ENCODE peak calls at places on chromosome 18, in eight cellular contexts. Q is sigmoid colon, K is HepG2, I is adrenal gland, C is ovary, X is H54, W is GM12891, A is A549. F is an unnamed sample.

GRCh38 chr18:67771271-67771670 is 254.8 kb upstream of the DSEL start:
- DNase-seq in C (no peak), W (no peak), I (no peak), A (no peak), X (no peak), K (no peak), Q (no peak), F (no peak)

GRCh38 chr18:79851489-79851888 is 53.8 kb downstream of the KCNG2 start:
- DNase-seq in W (no peak), A (no peak), K (no peak), Q (no peak), C (no peak), I (no peak), X (no peak), F (no peak)

GRCh38 chr18:59649575-59649974 is 47.6 kb downstream of the CCBE1 start:
- DNase-seq in C (no peak), I (no peak), W (no peak), K (no peak), Q (no peak), X (no peak), A (no peak), F (no peak)

GRCh38 chr18:63266888-63267790 is 52.4 kb downstream of the BCL2 start:
- DNase-seq in X (no peak), Q (no peak), A (no peak), K (no peak), I (no peak), W (no peak), C (no peak), F (no peak)

GRCh38 chr18:31217455-31217854 is 54.8 kb upstream of the DSC1 start:
- DNase-seq in C (no peak), Q (no peak), I (peak), X (no peak), K (no peak), W (no peak), A (no peak), F (no peak)

GRCh38 chr18:50011813-50012445 is 183.0 kb downstream of the MYO5B start:
- DNase-seq in I (no peak), C (no peak), X (no peak), W (no peak), K (peak), Q (no peak), A (no peak), F (no peak)

GRCh38 chr18:59643740-59644139 is 53.5 kb downstream of the CCBE1 start:
- DNase-seq in C (no peak), X (no peak), Q (no peak), A (no peak), I (no peak), W (no peak), K (no peak), F (no peak)

GRCh38 chr18:28961669-28962228 is 784.8 kb upstream of the CDH2 start:
- DNase-seq in K (peak), Q (no peak), W (peak), A (peak), I (no peak), X (no peak), C (no peak), F (no peak)

GRCh38 chr18:50080932-50081560 is 113.9 kb downstream of the MYO5B start:
- DNase-seq in Q (no peak), X (no peak), I (no peak), K (peak), A (no peak), C (no peak), W (no peak), F (no peak)

GRCh38 chr18:79531926-79532689 is 136.4 kb downstream of the NFATC1 start:
- DNase-seq in I (no peak), K (no peak), Q (peak), W (no peak), A (no peak), X (no peak), C (peak), F (no peak)

GRCh38 chr18:79737426-79737825 is 57.8 kb downstream of the CTDP1 start:
- DNase-seq in W (no peak), C (no peak), K (no peak), X (no peak), I (no peak), Q (peak), A (no peak), F (no peak)

GRCh38 chr18:39862341-39862740 is 2092.7 kb upstream of the PIK3C3 start:
- DNase-seq in Q (no peak), A (no peak), X (no peak), W (no peak), C (no peak), K (no peak), I (no peak), F (no peak)

GRCh38 chr18:6879508-6880195 is 150.1 kb downstream of the ARHGAP28 start:
- DNase-seq in K (no peak), I (no peak), A (no peak), Q (no peak), C (peak), W (no peak), X (no peak), F (no peak)

GRCh38 chr18:59063300-59063895 is 76.3 kb upstream of the SEC11C start:
- DNase-seq in A (no peak), K (no peak), X (no peak), I (no peak), W (no peak), Q (peak), C (no peak), F (peak)

GRCh38 chr18:69752737-69753380 is 194.8 kb downstream of the CD226 start:
- DNase-seq in K (peak), I (no peak), W (no peak), X (no peak), Q (no peak), C (no peak), A (no peak), F (no peak)

GRCh38 chr18:79588131-79588635 is 91.4 kb upstream of the CTDP1 start:
- DNase-seq in C (peak), A (no peak), I (no peak), X (no peak), W (no peak), Q (no peak), K (no peak), F (no peak)

GRCh38 chr18:32911660-32912284 is 138.9 kb upstream of the KLHL14 start:
- DNase-seq in X (no peak), A (no peak), I (no peak), C (no peak), W (no peak), Q (no peak), K (no peak), F (no peak)

GRCh38 chr18:22658318-22658717 is 240.6 kb upstream of the CTAGE1 start:
- DNase-seq in A (no peak), K (no peak), I (no peak), X (no peak), W (no peak), Q (no peak), C (no peak), F (no peak)

GRCh38 chr18:44830551-44830950 is 149.9 kb downstream of the SETBP1 start:
- DNase-seq in Q (no peak), I (no peak), K (no peak), C (no peak), A (no peak), X (no peak), W (no peak), F (no peak)

GRCh38 chr18:33146009-33146408 is 294.5 kb downstream of the CCDC178 start:
- DNase-seq in Q (no peak), I (no peak), A (no peak), W (no peak), C (no peak), X (no peak), K (no peak), F (no peak)

GRCh38 chr18:79945118-79946042 is 6.1 kb downstream of the SLC66A2 start:
- DNase-seq in Q (peak), C (no peak), X (no peak), I (no peak), W (no peak), K (no peak), A (no peak), F (no peak)

GRCh38 chr18:63868546-63868945 is 19.0 kb upstream of the SERPINB2 start:
- DNase-seq in C (no peak), K (no peak), W (no peak), I (no peak), X (no peak), A (no peak), Q (no peak), F (no peak)

GRCh38 chr18:46718501-46719341 is 38.1 kb downstream of the ST8SIA5 start:
- DNase-seq in X (peak), W (no peak), A (no peak), K (no peak), C (no peak), Q (no peak), I (no peak), F (no peak)

GRCh38 chr18:26051845-26052244 is 38.6 kb downstream of the SS18 start:
- DNase-seq in I (no peak), W (no peak), X (no peak), C (no peak), Q (no peak), K (no peak), A (no peak), F (no peak)

GRCh38 chr18:34694611-34695165 is 15.4 kb upstream of the DTNA start:
- DNase-seq in X (no peak), C (no peak), A (no peak), Q (no peak), I (no peak), W (no peak), K (no peak), F (no peak)

GRCh38 chr18:2916184-2916583 is 69.4 kb downstream of the EMILIN2 start:
- DNase-seq in K (no peak), W (no peak), I (no peak), X (no peak), Q (no peak), C (no peak), A (no peak), F (no peak)

GRCh38 chr18:57542801-57543427 is 43.6 kb downstream of the FECH start:
- DNase-seq in K (no peak), Q (no peak), W (no peak), C (no peak), I (no peak), X (no peak), A (no peak), F (no peak)

GRCh38 chr18:58937204-58937603 is 72.5 kb downstream of the ZNF532 start:
- DNase-seq in X (no peak), W (no peak), I (no peak), C (no peak), K (no peak), Q (no peak), A (no peak), F (no peak)

GRCh38 chr18:38801640-38802039 is 1236.0 kb upstream of the CELF4 start:
- DNase-seq in A (no peak), X (no peak), I (no peak), K (no peak), Q (no peak), W (no peak), C (no peak), F (no peak)

GRCh38 chr18:51251625-51252024 is 54.1 kb upstream of the MEX3C start:
- DNase-seq in C (no peak), A (no peak), W (peak), Q (no peak), X (no peak), K (no peak), I (no peak), F (no peak)

GRCh38 chr18:44946529-44947113 is 265.9 kb downstream of the SETBP1 start:
- DNase-seq in X (no peak), K (no peak), C (no peak), W (no peak), Q (no peak), A (no peak), I (no peak), F (no peak)

GRCh38 chr18:11520536-11520935 is 88.9 kb upstream of the SLC35G4 start:
- DNase-seq in W (no peak), I (no peak), C (no peak), K (no peak), X (no peak), Q (no peak), A (no peak), F (no peak)

GRCh38 chr18:74654637-74655036 is 57.0 kb downstream of the ZNF407 start:
- DNase-seq in A (no peak), W (no peak), Q (no peak), I (no peak), X (no peak), C (no peak), K (no peak), F (no peak)

GRCh38 chr18:3463052-3463451 is 13.1 kb downstream of the TGIF1 start:
- DNase-seq in C (no peak), X (no peak), W (no peak), Q (no peak), A (no peak), K (no peak), I (no peak), F (no peak)

GRCh38 chr18:67766930-67767329 is 250.4 kb upstream of the DSEL start:
- DNase-seq in K (no peak), C (no peak), Q (no peak), A (no peak), X (no peak), I (no peak), W (no peak), F (no peak)

GRCh38 chr18:21391074-21391673 is 149.1 kb downstream of the GREB1L start:
- DNase-seq in C (no peak), X (peak), I (no peak), A (peak), Q (no peak), K (no peak), W (no peak), F (no peak)

GRCh38 chr18:63567276-63567675 is 19.9 kb upstream of the SERPINB13 start:
- DNase-seq in Q (no peak), C (no peak), I (no peak), A (no peak), X (no peak), K (no peak), W (no peak), F (no peak)

GRCh38 chr18:8614875-8615274 is 5.6 kb downstream of the RAB12 start:
- DNase-seq in X (no peak), A (no peak), C (no peak), K (no peak), I (no peak), W (no peak), Q (no peak), F (no peak)
- TF ChIP-seq POLR2A in X (no peak), A (no peak), C (no peak), K (no peak), I (no peak), W (no peak), Q (no peak), F (no peak)

DNA sequence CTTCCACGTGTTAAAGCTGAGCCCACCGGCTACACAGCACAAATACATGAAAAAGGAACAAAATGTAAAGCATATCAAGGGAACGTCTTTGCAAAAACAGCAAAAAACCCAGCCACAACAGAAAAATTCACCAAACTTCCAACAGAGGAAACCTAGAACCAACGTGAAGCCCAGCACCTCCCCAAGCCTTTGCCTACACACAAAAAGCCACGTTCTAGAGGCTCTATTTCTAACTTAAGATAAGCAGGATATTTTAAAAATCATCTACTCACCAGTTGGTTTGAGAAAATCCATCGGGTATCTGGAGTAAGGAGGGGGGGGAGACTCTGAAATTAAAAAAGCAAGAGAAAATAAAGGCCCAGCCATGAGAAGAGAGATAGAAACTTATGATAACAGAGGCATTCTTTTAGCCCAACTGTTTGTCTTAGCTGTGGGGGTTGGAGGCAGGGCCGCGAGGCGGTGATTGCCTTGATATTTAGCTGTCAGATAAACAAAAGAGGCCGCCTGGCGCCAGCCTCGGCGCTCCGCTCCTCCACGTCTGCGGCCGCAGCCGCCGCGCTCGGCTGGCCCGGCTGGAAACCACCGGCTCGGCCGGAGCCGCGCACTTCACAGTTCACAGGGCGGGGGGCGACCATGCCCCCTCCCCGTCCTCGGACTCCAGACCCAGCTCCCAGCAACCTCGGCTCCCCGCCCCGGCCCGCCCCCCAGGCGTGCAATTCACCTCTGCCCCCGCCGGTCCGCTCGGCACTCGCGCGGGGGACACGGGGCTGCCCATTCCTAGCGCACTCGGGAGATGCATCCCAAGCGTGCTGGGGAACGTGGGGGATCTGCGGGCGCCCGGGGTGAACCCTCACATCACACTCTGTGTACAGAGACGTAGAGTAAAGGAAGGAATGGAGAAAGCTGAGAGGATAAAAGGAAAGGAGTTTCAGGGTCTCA is 2.4 kb downstream of the SMAD7 start:
- DNase-seq in Q (peak), X (no peak), C (peak), W (no peak), K (peak), I (peak), A (no peak), F (no peak)
- TF ChIP-seq POLR2A in Q (no peak), X (peak), C (no peak), W (no peak), K (no peak), I (no peak), A (no peak), F (peak)

DNA sequence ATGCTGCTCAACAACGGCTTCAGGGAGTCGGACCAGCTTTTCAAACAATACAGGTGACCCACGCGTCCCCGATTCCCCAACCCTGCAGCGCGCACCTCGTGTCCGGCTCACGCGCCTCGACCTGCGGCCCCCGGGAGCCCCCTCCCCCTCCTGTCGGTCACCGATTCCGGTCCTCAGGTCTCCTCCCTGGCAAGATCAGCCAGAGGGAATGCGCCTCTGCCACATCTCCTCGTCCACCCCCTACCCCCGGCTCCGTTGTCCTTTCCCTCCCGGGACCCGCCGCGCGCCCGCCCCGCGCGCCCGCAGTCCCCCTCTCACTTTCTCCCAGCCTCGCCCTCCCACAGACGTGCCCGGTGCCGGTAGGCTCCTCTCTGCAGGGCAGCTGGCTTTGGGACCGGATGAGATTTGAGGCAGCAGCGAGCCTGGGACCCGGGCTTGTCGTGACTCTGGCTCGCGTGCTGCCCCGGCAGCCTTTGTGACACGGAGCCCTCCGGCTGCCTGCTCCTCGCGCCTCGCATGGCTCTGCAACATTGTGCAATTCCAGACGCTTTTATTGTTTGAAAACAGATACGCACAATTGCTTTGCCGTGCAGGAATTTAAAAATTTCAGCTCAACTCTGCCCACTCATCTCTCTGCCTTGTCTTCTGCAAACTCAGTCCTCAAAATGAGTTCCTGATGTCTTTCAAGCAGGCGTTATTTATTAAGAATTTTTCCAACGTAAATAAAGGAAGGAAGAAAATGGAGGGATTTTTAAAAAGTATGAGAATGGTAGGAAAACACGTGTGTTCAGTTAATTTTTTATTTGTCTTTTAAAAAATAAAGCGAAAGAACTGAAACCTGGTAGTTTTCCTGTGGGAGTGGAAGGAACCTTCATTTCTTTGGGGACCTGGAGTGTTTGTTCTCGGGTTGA is 687 bp downstream of the TTC39C start:
- DNase-seq in Q (peak), K (peak), C (peak), W (no peak), A (peak), X (peak), I (peak), F (peak)
- TF ChIP-seq POLR2A in Q (no peak), K (no peak), C (no peak), W (no peak), A (no peak), X (no peak), I (no peak), F (no peak)

DNA sequence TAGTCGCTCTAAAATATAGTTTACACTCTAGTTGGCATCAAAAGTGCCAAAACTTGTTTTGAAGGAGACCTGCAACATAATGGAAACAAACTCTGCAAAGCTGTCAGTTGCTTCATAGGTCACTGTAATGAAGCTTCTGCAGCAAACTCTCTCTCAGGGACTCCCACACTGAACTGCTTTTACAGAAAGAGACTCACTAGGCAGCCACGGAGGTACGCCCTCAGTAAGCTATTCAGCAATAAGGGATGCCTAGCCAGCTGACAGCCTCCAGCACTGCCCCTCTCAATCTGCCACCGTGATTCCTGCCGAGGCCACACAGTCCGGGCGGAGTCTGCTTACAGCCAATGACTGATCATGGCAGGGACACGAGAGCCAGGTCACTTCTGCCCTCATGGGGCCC is 51.1 kb downstream of the COLEC12 start:
- DNase-seq in A (no peak), K (peak), I (no peak), W (no peak), X (no peak), Q (no peak), C (no peak), F (no peak)
- TF ChIP-seq POLR2A in A (no peak), K (no peak), I (no peak), W (no peak), X (no peak), Q (no peak), C (no peak), F (no peak)

GRCh38 chr18:35969676-35970075 is 2.8 kb upstream of the RMP24 start:
- DNase-seq in A (no peak), K (no peak), C (no peak), I (no peak), W (no peak), Q (no peak), X (no peak), F (no peak)

GRCh38 chr18:35974181-35974580 is 1.7 kb downstream of the RMP24 start:
- DNase-seq in K (no peak), I (no peak), W (no peak), Q (no peak), A (no peak), X (no peak), C (no peak), F (no peak)

GRCh38 chr18:35973650-35974049 is 1.2 kb downstream of the RMP24 start:
- DNase-seq in W (no peak), I (no peak), C (no peak), Q (no peak), X (no peak), K (no peak), A (no peak), F (no peak)

GRCh38 chr18:35971661-35972196 is 750 bp upstream of the RMP24 start:
- DNase-seq in A (no peak), C (peak), I (no peak), Q (no peak), K (peak), W (no peak), X (no peak), F (no peak)

GRCh38 chr18:35972197-35973000 is at the start of gene RMP24:
- DNase-seq in I (peak), C (peak), A (peak), W (peak), X (peak), Q (peak), K (peak), F (peak)
- TF ChIP-seq POLR2A in I (peak), C (peak), A (peak), W (peak), X (peak), Q (peak), K (peak), F (peak)